ENCODE peak calls at places on chromosome 1, in four cellular contexts. M, A, B and R are unnamed samples.

GRCh38 chr1:98761238-98761637 is 99.7 kb downstream of the SNX7 start:
- DNase-seq in M (no peak), A (no peak), B (no peak), R (no peak)

GRCh38 chr1:63547621-63548294 is 24.4 kb downstream of the EFCAB7 start:
- DNase-seq in M (no peak), A (no peak), B (no peak), R (no peak)

GRCh38 chr1:30012455-30013440 is 710.6 kb downstream of the MATN1 start:
- DNase-seq in M (no peak), A (no peak), B (no peak), R (peak; percentile 60)

GRCh38 chr1:11384170-11384554 is 94.8 kb upstream of the DISP3 start:
- DNase-seq in M (no peak), A (no peak), B (no peak), R (no peak)

GRCh38 chr1:196180847-196181593 is 427.2 kb downstream of the KCNT2 start:
- DNase-seq in M (no peak), A (no peak), B (peak; percentile 67), R (no peak)

GRCh38 chr1:21936366-21937031 is 611 bp downstream of the HSPG2 start:
- DNase-seq in M (no peak), A (no peak), B (no peak), R (no peak)

GRCh38 chr1:211648336-211648735 is 27.1 kb downstream of the NEK2 start:
- DNase-seq in M (no peak), A (no peak), B (peak; percentile 35), R (peak; percentile 46)

GRCh38 chr1:67700220-67700619 is 15.2 kb downstream of the GADD45A start:
- DNase-seq in M (no peak), A (no peak), B (no peak), R (no peak)

GRCh38 chr1:203089651-203090045 is 3.8 kb upstream of the MYOG start:
- DNase-seq in M (no peak), A (no peak), B (no peak), R (peak; percentile 64)

GRCh38 chr1:116915182-116915611 is 5.5 kb downstream of the PTGFRN start:
- DNase-seq in M (no peak), A (no peak), B (no peak), R (no peak)

GRCh38 chr1:172940170-172940855 is 110.4 kb downstream of the TNFSF18 start:
- DNase-seq in M (no peak), A (no peak), B (no peak), R (no peak)

GRCh38 chr1:223748773-223749733 is 36.7 kb downstream of the CAPN2 start:
- DNase-seq in M (peak; percentile 47), A (peak; percentile 49), B (peak; percentile 12), R (no peak)